ENCODE peak calls at places on chromosomes 12 and 14, in eight cellular contexts. I is T-helper 17 cell; N is GM23338; W is HT-29; X is HCT116; K is NCI-H1417; E is stimulated activated CD4-positive, alpha-beta T cell treated with anti-CD3 and anti-CD28 coated beads, Interleukin-2, amount 100 ng/mL, for 24 hours; M is PC-3. T is an unnamed sample.

GRCh38 chr14:35532783-35533356 is 1.1 kb upstream of the INSM2 start:
- DNase-seq in E (no peak), M (no peak), X (no peak), W (peak), K (no peak), I (no peak), N (no peak), T (no peak)

GRCh38 chr14:99541677-99542470 is 60.7 kb downstream of the CCNK start:
- DNase-seq in E (no peak), X (no peak), W (no peak), K (no peak), M (peak), I (no peak), N (no peak), T (no peak)

GRCh38 chr12:48489012-48489411 is 6.7 kb downstream of the C12orf54 start:
- DNase-seq in W (no peak), E (no peak), M (no peak), N (no peak), I (no peak), K (no peak), X (no peak), T (no peak)

GRCh38 chr14:31768355-31768754 is 207.2 kb downstream of the NUBPL start:
- DNase-seq in M (no peak), W (no peak), X (no peak), E (no peak), N (no peak), K (no peak), I (no peak), T (no peak)

GRCh38 chr14:57382283-57382682 is 8.1 kb upstream of the NAA30 start:
- DNase-seq in W (no peak), I (no peak), X (no peak), K (no peak), M (peak), N (no peak), E (no peak), T (no peak)

GRCh38 chr12:68334136-68334535 is 2.0 kb upstream of the MDM1 start:
- DNase-seq in W (peak), X (no peak), M (peak), N (peak), K (no peak), E (no peak), I (no peak), T (peak)

GRCh38 chr14:26276757-26277156 is 321.1 kb downstream of the NOVA1 start:
- DNase-seq in N (peak), I (no peak), W (peak), M (peak), E (no peak), K (no peak), X (no peak), T (no peak)

GRCh38 chr14:75315143-75315542 is 36.5 kb downstream of the FOS start:
- DNase-seq in K (peak), W (no peak), N (no peak), I (no peak), E (no peak), X (no peak), M (peak), T (peak)

GRCh38 chr12:5096241-5096880 is 52.7 kb downstream of the KCNA5 start:
- DNase-seq in N (no peak), W (no peak), M (peak), X (peak), K (peak), E (no peak), I (no peak), T (no peak)

GRCh38 chr12:11762723-11763326 is 113.4 kb downstream of the ETV6 start:
- DNase-seq in N (no peak), E (peak), W (no peak), K (no peak), M (no peak), I (no peak), X (no peak), T (no peak)

GRCh38 chr12:132624910-132625630 is 6.5 kb downstream of the P2RX2 start:
- DNase-seq in N (no peak), M (no peak), X (no peak), I (no peak), E (no peak), K (no peak), W (no peak), T (no peak)

GRCh38 chr12:2640709-2641108 is 154.1 kb upstream of the FKBP4 start:
- DNase-seq in X (peak), E (no peak), K (no peak), M (peak), I (no peak), W (no peak), N (no peak), T (peak)

GRCh38 chr12:55932546-55932919 is 1.6 kb downstream of the DGKA start:
- DNase-seq in N (no peak), M (no peak), E (peak), I (no peak), K (no peak), X (no peak), W (peak), T (no peak)

GRCh38 chr14:101980700-101981099 is 16.3 kb downstream of the DYNC1H1 start:
- DNase-seq in K (no peak), W (peak), M (peak), X (peak), N (no peak), E (no peak), I (no peak), T (peak)

GRCh38 chr14:87332001-87332400 is 661.0 kb downstream of the GALC start:
- DNase-seq in E (no peak), X (no peak), K (no peak), N (no peak), W (no peak), I (no peak), M (peak), T (no peak)

GRCh38 chr12:26238341-26239126 is 43.2 kb downstream of the SSPN start:
- DNase-seq in M (peak), W (peak), N (no peak), E (no peak), X (no peak), K (no peak), I (no peak), T (no peak)

GRCh38 chr12:45615268-45615667 is 114.2 kb upstream of the ARID2 start:
- DNase-seq in X (no peak), M (peak), K (peak), E (no peak), I (no peak), N (no peak), W (peak), T (no peak)

GRCh38 chr12:28872654-28873268 is 276.3 kb upstream of the FAR2 start:
- DNase-seq in M (peak), X (peak), I (no peak), W (peak), K (peak), E (peak), N (peak), T (peak)